ENCODE peak calls at places on chromosomes 13 and 19, in nine cellular contexts. One of them, this sample, is unnamed.

GRCh38 chr19:16066611-16067104 is 9.6 kb upstream of the TPM4 start:
- DNase-seq in cardiac muscle cell: peak; percentile 82
- DNase-seq in adrenal gland: peak; percentile 71
- DNase-seq in left ventricle myocardium inferior: no peak
- DNase-seq in gastrocnemius medialis: no peak
- DNase-seq in ovary: no peak
- DNase-seq in hepatocyte: no peak
- DNase-seq in ascending aorta: no peak
- DNase-seq in small intestine: peak; percentile 86
- DNase-seq in this sample: peak; percentile 77

GRCh38 chr13:69092615-69093322 is 1014.9 kb upstream of the ATXN8OS start:
- DNase-seq in cardiac muscle cell: no peak
- DNase-seq in adrenal gland: no peak
- DNase-seq in left ventricle myocardium inferior: no peak
- DNase-seq in gastrocnemius medialis: no peak
- DNase-seq in ovary: no peak
- DNase-seq in hepatocyte: no peak
- DNase-seq in ascending aorta: no peak
- DNase-seq in small intestine: no peak
- DNase-seq in this sample: no peak

GRCh38 chr19:15161028-15161984 is 39.5 kb downstream of the NOTCH3 start:
- DNase-seq in cardiac muscle cell: no peak
- DNase-seq in adrenal gland: no peak
- DNase-seq in left ventricle myocardium inferior: no peak
- DNase-seq in gastrocnemius medialis: no peak
- DNase-seq in ovary: no peak
- DNase-seq in hepatocyte: no peak
- DNase-seq in ascending aorta: no peak
- DNase-seq in small intestine: peak; percentile 19
- DNase-seq in this sample: peak; percentile 56

GRCh38 chr13:73522937-73523336 is 464.1 kb downstream of the KLF5 start:
- DNase-seq in cardiac muscle cell: no peak
- DNase-seq in adrenal gland: no peak
- DNase-seq in left ventricle myocardium inferior: no peak
- DNase-seq in gastrocnemius medialis: no peak
- DNase-seq in ovary: no peak
- DNase-seq in hepatocyte: no peak
- DNase-seq in ascending aorta: no peak
- DNase-seq in small intestine: no peak
- DNase-seq in this sample: no peak

GRCh38 chr19:18850560-18851375 is 19.0 kb downstream of the UPF1 start:
- DNase-seq in cardiac muscle cell: no peak
- DNase-seq in adrenal gland: peak; percentile 84
- DNase-seq in left ventricle myocardium inferior: no peak
- DNase-seq in gastrocnemius medialis: no peak
- DNase-seq in ovary: no peak
- DNase-seq in hepatocyte: no peak
- DNase-seq in ascending aorta: no peak
- DNase-seq in small intestine: no peak
- DNase-seq in this sample: no peak

GRCh38 chr13:110390572-110390971 is 83.5 kb downstream of the COL4A2 start:
- DNase-seq in cardiac muscle cell: peak; percentile 75
- DNase-seq in adrenal gland: no peak
- DNase-seq in left ventricle myocardium inferior: no peak
- DNase-seq in gastrocnemius medialis: no peak
- DNase-seq in ovary: no peak
- DNase-seq in hepatocyte: no peak
- DNase-seq in ascending aorta: no peak
- DNase-seq in small intestine: no peak
- DNase-seq in this sample: no peak

GRCh38 chr19:19823916-19824315 is 2.4 kb upstream of the ZNF506 start:
- DNase-seq in cardiac muscle cell: no peak
- DNase-seq in adrenal gland: no peak
- DNase-seq in left ventricle myocardium inferior: no peak
- DNase-seq in gastrocnemius medialis: no peak
- DNase-seq in ovary: no peak
- DNase-seq in hepatocyte: no peak
- DNase-seq in ascending aorta: no peak
- DNase-seq in small intestine: no peak
- DNase-seq in this sample: no peak

GRCh38 chr13:38819053-38819452 is 132.2 kb downstream of the FREM2 start:
- DNase-seq in cardiac muscle cell: peak; percentile 36
- DNase-seq in adrenal gland: no peak
- DNase-seq in left ventricle myocardium inferior: no peak
- DNase-seq in gastrocnemius medialis: no peak
- DNase-seq in ovary: no peak
- DNase-seq in hepatocyte: peak; percentile 63
- DNase-seq in ascending aorta: no peak
- DNase-seq in small intestine: no peak
- DNase-seq in this sample: peak; percentile 86

GRCh38 chr19:32223106-32223505 is 122.3 kb upstream of the ZNF507 start:
- DNase-seq in cardiac muscle cell: no peak
- DNase-seq in adrenal gland: no peak
- DNase-seq in left ventricle myocardium inferior: no peak
- DNase-seq in gastrocnemius medialis: no peak
- DNase-seq in ovary: no peak
- DNase-seq in hepatocyte: no peak
- DNase-seq in ascending aorta: no peak
- DNase-seq in small intestine: no peak
- DNase-seq in this sample: no peak

GRCh38 chr19:53809518-53810186 is 14.5 kb downstream of the NLRP12 start:
- DNase-seq in cardiac muscle cell: no peak
- DNase-seq in adrenal gland: peak; percentile 61
- DNase-seq in left ventricle myocardium inferior: no peak
- DNase-seq in gastrocnemius medialis: no peak
- DNase-seq in ovary: no peak
- DNase-seq in hepatocyte: no peak
- DNase-seq in ascending aorta: no peak
- DNase-seq in small intestine: no peak
- DNase-seq in this sample: peak; percentile 29
- H3K27ac ChIP-seq in cardiac muscle cell: no peak overlapping the region
- H3K27ac ChIP-seq in adrenal gland: no peak overlapping the region
- H3K27ac ChIP-seq in left ventricle myocardium inferior: no peak overlapping the region
- H3K27ac ChIP-seq in gastrocnemius medialis: no peak overlapping the region
- H3K27ac ChIP-seq in ovary: no peak overlapping the region
- H3K27ac ChIP-seq in hepatocyte: no peak overlapping the region
- H3K27ac ChIP-seq in ascending aorta: no peak overlapping the region
- H3K27ac ChIP-seq in small intestine: no peak overlapping the region
- H3K27ac ChIP-seq in this sample: no peak overlapping the region

GRCh38 chr19:51339687-51340656 is 2.0 kb downstream of the VSIG10L start:
- DNase-seq in cardiac muscle cell: peak; percentile 99
- DNase-seq in adrenal gland: peak; percentile 99
- DNase-seq in left ventricle myocardium inferior: peak; percentile 98
- DNase-seq in gastrocnemius medialis: peak; percentile 97
- DNase-seq in ovary: peak; percentile 99
- DNase-seq in hepatocyte: peak; percentile 99
- DNase-seq in ascending aorta: peak; percentile 98
- DNase-seq in small intestine: peak; percentile 98
- DNase-seq in this sample: peak; percentile 97

GRCh38 chr19:51341066-51341465 is 873 bp downstream of the VSIG10L start:
- DNase-seq in cardiac muscle cell: no peak
- DNase-seq in adrenal gland: no peak
- DNase-seq in left ventricle myocardium inferior: no peak
- DNase-seq in gastrocnemius medialis: no peak
- DNase-seq in ovary: peak; percentile 41
- DNase-seq in hepatocyte: no peak
- DNase-seq in ascending aorta: no peak
- DNase-seq in small intestine: no peak
- DNase-seq in this sample: no peak

GRCh38 chr19:51338563-51339312 is 3.2 kb downstream of the VSIG10L start:
- DNase-seq in cardiac muscle cell: peak; percentile 81
- DNase-seq in adrenal gland: peak; percentile 88
- DNase-seq in left ventricle myocardium inferior: peak; percentile 78
- DNase-seq in gastrocnemius medialis: peak; percentile 36
- DNase-seq in ovary: peak; percentile 89
- DNase-seq in hepatocyte: peak; percentile 94
- DNase-seq in ascending aorta: peak; percentile 47
- DNase-seq in small intestine: peak; percentile 86
- DNase-seq in this sample: peak; percentile 86

GRCh38 chr19:51337861-51338562 is 3.9 kb downstream of the VSIG10L start:
- DNase-seq in cardiac muscle cell: no peak
- DNase-seq in adrenal gland: no peak
- DNase-seq in left ventricle myocardium inferior: no peak
- DNase-seq in gastrocnemius medialis: no peak
- DNase-seq in ovary: no peak
- DNase-seq in hepatocyte: no peak
- DNase-seq in ascending aorta: no peak
- DNase-seq in small intestine: no peak
- DNase-seq in this sample: no peak

DNA sequence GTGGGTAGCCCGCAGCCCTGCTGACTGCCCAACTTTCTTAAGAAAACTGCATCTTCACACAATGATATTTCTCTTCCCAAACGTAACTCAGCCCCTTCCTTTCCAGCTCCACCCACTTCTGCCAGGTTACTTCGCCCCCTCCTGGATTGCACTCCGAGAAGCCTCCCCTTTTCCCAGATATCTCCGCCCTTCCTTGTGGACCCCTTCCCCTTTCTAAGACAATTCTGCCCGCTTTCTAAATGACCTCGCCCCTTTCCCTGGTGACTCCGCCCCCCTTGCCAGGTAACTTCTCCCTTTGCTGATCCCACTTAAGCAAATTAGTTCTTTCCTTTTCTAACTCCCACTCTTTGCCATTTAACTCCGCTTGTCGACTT is 2.6 kb downstream of the VSIG10L start:
- DNase-seq in cardiac muscle cell: no peak
- DNase-seq in adrenal gland: no peak
- DNase-seq in left ventricle myocardium inferior: no peak
- DNase-seq in gastrocnemius medialis: no peak
- DNase-seq in ovary: no peak
- DNase-seq in hepatocyte: peak; percentile 66
- DNase-seq in ascending aorta: no peak
- DNase-seq in small intestine: no peak
- DNase-seq in this sample: no peak
- H3K4me3 ChIP-seq in cardiac muscle cell: peak overlapping the region; percentile 62
- H3K4me3 ChIP-seq in adrenal gland: peak overlapping the region; percentile 44
- H3K4me3 ChIP-seq in left ventricle myocardium inferior: peak overlapping the region; percentile 78
- H3K4me3 ChIP-seq in gastrocnemius medialis: peak overlapping the region; percentile 49
- H3K4me3 ChIP-seq in ovary: peak overlapping the region; percentile 80
- H3K4me3 ChIP-seq in hepatocyte: peak overlapping the region; percentile 53
- H3K4me3 ChIP-seq in ascending aorta: peak overlapping the region; percentile 57
- H3K4me3 ChIP-seq in small intestine: peak overlapping the region; percentile 55
- H3K4me3 ChIP-seq in this sample: peak overlapping the region; percentile 61

DNA sequence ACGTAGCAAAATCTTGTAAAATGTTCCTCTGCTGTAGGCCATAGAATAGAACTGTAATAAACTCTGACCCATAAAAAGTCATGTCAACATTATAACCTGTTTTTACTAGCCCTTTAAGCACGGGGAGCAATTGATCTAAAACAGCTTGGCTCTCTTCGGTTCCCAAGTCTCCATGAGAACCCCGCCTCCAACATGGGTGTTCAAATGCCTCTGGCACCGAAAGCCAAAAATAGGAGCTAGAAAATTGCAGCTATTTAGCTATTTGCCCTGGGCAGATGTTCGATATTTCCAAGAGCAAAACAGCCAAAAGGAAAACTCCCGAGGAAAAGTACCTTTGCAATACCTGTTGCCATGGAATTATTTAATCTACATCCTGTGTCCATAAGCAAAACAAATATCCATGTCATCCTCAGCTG is 563.1 kb downstream of the EFNB2 start:
- DNase-seq in cardiac muscle cell: no peak
- DNase-seq in adrenal gland: no peak
- DNase-seq in left ventricle myocardium inferior: no peak
- DNase-seq in gastrocnemius medialis: no peak
- DNase-seq in ovary: no peak
- DNase-seq in hepatocyte: peak; percentile 34
- DNase-seq in ascending aorta: no peak
- DNase-seq in small intestine: peak; percentile 12
- DNase-seq in this sample: no peak
- H3K27ac ChIP-seq in cardiac muscle cell: no peak overlapping the region
- H3K27ac ChIP-seq in adrenal gland: no peak overlapping the region
- H3K27ac ChIP-seq in left ventricle myocardium inferior: no peak overlapping the region
- H3K27ac ChIP-seq in gastrocnemius medialis: no peak overlapping the region
- H3K27ac ChIP-seq in ovary: no peak overlapping the region
- H3K27ac ChIP-seq in hepatocyte: peak overlapping the region; percentile 53
- H3K27ac ChIP-seq in ascending aorta: no peak overlapping the region
- H3K27ac ChIP-seq in small intestine: no peak overlapping the region
- H3K27ac ChIP-seq in this sample: no peak overlapping the region

GRCh38 chr13:26927511-26927910 is 166.9 kb upstream of the GPR12 start:
- DNase-seq in cardiac muscle cell: no peak
- DNase-seq in adrenal gland: no peak
- DNase-seq in left ventricle myocardium inferior: no peak
- DNase-seq in gastrocnemius medialis: no peak
- DNase-seq in ovary: no peak
- DNase-seq in hepatocyte: no peak
- DNase-seq in ascending aorta: no peak
- DNase-seq in small intestine: no peak
- DNase-seq in this sample: no peak

GRCh38 chr13:26926371-26926770 is 165.8 kb upstream of the GPR12 start:
- DNase-seq in cardiac muscle cell: no peak
- DNase-seq in adrenal gland: no peak
- DNase-seq in left ventricle myocardium inferior: no peak
- DNase-seq in gastrocnemius medialis: no peak
- DNase-seq in ovary: no peak
- DNase-seq in hepatocyte: no peak
- DNase-seq in ascending aorta: no peak
- DNase-seq in small intestine: no peak
- DNase-seq in this sample: no peak

GRCh38 chr13:26921918-26922317 is 161.3 kb upstream of the GPR12 start:
- DNase-seq in cardiac muscle cell: no peak
- DNase-seq in adrenal gland: no peak
- DNase-seq in left ventricle myocardium inferior: no peak
- DNase-seq in gastrocnemius medialis: no peak
- DNase-seq in ovary: no peak
- DNase-seq in hepatocyte: no peak
- DNase-seq in ascending aorta: no peak
- DNase-seq in small intestine: no peak
- DNase-seq in this sample: no peak

GRCh38 chr13:26920614-26921355 is 160.2 kb upstream of the GPR12 start:
- DNase-seq in cardiac muscle cell: no peak
- DNase-seq in adrenal gland: no peak
- DNase-seq in left ventricle myocardium inferior: no peak
- DNase-seq in gastrocnemius medialis: no peak
- DNase-seq in ovary: no peak
- DNase-seq in hepatocyte: no peak
- DNase-seq in ascending aorta: no peak
- DNase-seq in small intestine: no peak
- DNase-seq in this sample: no peak

DNA sequence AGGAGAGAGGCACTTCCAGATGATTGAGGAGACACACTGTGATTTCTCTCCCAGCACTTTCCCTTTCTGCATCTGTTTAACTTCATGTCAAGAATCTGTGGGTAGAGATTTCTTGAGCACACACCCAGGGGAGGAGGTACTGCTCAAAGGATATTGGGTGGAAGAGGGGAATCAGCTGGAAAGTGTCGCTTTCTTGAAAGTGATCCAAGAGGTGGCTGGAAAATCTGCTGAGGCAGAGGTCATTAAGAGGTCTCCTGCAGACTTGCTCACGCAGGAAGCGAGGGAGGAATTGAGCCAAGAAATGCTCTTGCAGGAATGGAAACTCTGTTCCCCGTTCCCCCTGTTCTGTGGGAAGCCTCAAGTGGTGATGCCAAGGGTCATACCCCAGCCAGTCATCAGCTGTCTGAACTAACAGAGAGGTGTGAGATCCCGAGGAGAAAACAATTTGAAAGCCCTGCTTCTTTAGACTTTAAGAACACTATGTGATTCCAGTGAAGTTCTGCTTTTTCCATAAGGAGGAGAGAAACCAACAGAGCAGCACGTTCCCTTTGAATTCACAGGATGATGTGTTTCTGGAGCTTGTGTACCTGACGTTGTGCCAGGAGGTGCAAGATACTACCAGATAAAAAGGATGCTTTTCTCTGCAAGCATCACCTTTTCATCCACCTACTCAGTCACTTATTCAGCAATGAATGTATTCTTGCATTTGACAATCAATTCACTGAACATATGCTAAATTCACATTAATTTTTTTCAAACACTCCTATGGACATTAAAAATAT is 163.4 kb upstream of the GPR12 start:
- DNase-seq in cardiac muscle cell: peak; percentile 96
- DNase-seq in adrenal gland: peak; percentile 71
- DNase-seq in left ventricle myocardium inferior: no peak
- DNase-seq in gastrocnemius medialis: no peak
- DNase-seq in ovary: no peak
- DNase-seq in hepatocyte: peak; percentile 30
- DNase-seq in ascending aorta: no peak
- DNase-seq in small intestine: no peak
- DNase-seq in this sample: peak; percentile 4
- H3K4me3 ChIP-seq in cardiac muscle cell: no peak overlapping the region
- H3K4me3 ChIP-seq in adrenal gland: no peak overlapping the region
- H3K4me3 ChIP-seq in left ventricle myocardium inferior: no peak overlapping the region
- H3K4me3 ChIP-seq in gastrocnemius medialis: no peak overlapping the region
- H3K4me3 ChIP-seq in ovary: no peak overlapping the region
- H3K4me3 ChIP-seq in hepatocyte: no peak overlapping the region
- H3K4me3 ChIP-seq in ascending aorta: no peak overlapping the region
- H3K4me3 ChIP-seq in small intestine: no peak overlapping the region
- H3K4me3 ChIP-seq in this sample: no peak overlapping the region